ENCODE peak calls at places on chromosomes 2 and 18, in seven cellular contexts. F, Q, R, B, O, E and G are unnamed samples.

GRCh38 chr2:105104208-105104731 is 66.4 kb downstream of the MRPS9 start:
- DNase-seq in E (no peak), Q (no peak), B (no peak), O (no peak), F (no peak), R (peak; percentile 56), G (no peak)

GRCh38 chr2:27652790-27653189 is 10.6 kb downstream of the SUPT7L start:
- DNase-seq in R (no peak), E (no peak), F (no peak), O (no peak), Q (no peak), B (no peak), G (no peak)

GRCh38 chr2:96891591-96892333 is 21.9 kb upstream of the SEMA4C start:
- DNase-seq in R (no peak), E (no peak), O (no peak), B (no peak), F (peak; percentile 82), Q (no peak), G (peak; percentile 84)

GRCh38 chr2:111157071-111157661 is 36.5 kb downstream of the BCL2L11 start:
- DNase-seq in Q (no peak), F (no peak), E (no peak), B (no peak), O (no peak), R (peak; percentile 60), G (no peak)

GRCh38 chr18:24014986-24015896 is 687 bp downstream of the TTC39C start:
- DNase-seq in O (peak; percentile 37), F (peak; percentile 72), B (peak; percentile 55), R (peak; percentile 38), Q (peak; percentile 46), E (peak; percentile 73), G (peak; percentile 49)

GRCh38 chr2:30486655-30487054 is 39.6 kb downstream of the LCLAT1 start:
- DNase-seq in F (no peak), Q (no peak), O (no peak), E (no peak), B (no peak), R (no peak), G (no peak)

GRCh38 chr18:49052891-49053644 is 102.3 kb upstream of the SMAD7 start:
- DNase-seq in B (no peak), R (no peak), E (no peak), O (no peak), F (no peak), Q (no peak), G (no peak)

GRCh38 chr2:147275943-147276342 is 568.9 kb upstream of the ACVR2A start:
- DNase-seq in O (no peak), Q (no peak), B (no peak), E (no peak), F (no peak), R (no peak), G (peak; percentile 28)

GRCh38 chr2:184444217-184444616 is 154.1 kb upstream of the ZNF804A start:
- DNase-seq in O (no peak), F (no peak), E (no peak), Q (no peak), B (no peak), R (no peak), G (no peak)

GRCh38 chr2:124973396-124973795 is 948.3 kb downstream of the CNTNAP5 start:
- DNase-seq in F (no peak), E (no peak), B (no peak), R (no peak), O (no peak), Q (no peak), G (no peak)

GRCh38 chr2:150625300-150625699 is 137.8 kb upstream of the RND3 start:
- DNase-seq in R (no peak), Q (no peak), E (no peak), O (no peak), F (no peak), B (no peak), G (no peak)

GRCh38 chr2:140353541-140353940 is 1573.4 kb upstream of the NXPH2 start:
- DNase-seq in R (no peak), B (no peak), O (no peak), E (no peak), Q (no peak), F (no peak), G (no peak)

GRCh38 chr2:134142341-134142738 is 111.5 kb upstream of the MGAT5 start:
- DNase-seq in O (no peak), B (no peak), F (no peak), Q (no peak), E (no peak), R (no peak), G (no peak)

GRCh38 chr2:127566139-127566417 is 30.6 kb downstream of the MYO7B start:
- DNase-seq in Q (no peak), F (no peak), O (no peak), B (no peak), E (no peak), R (no peak), G (no peak)

GRCh38 chr2:20515293-20516220 is 68.7 kb downstream of the RHOB start:
- DNase-seq in R (no peak), Q (no peak), F (no peak), E (peak; percentile 27), O (no peak), B (no peak), G (no peak)

GRCh38 chr2:231093956-231094355 is 30.9 kb downstream of the HTR2B start:
- DNase-seq in B (no peak), F (no peak), O (no peak), R (no peak), E (no peak), Q (no peak), G (no peak)

GRCh38 chr2:205025580-205026240 is 480.4 kb downstream of the PARD3B start:
- DNase-seq in Q (no peak), E (no peak), B (no peak), O (no peak), R (no peak), F (no peak), G (no peak)

GRCh38 chr2:231877533-231878456 is 48.4 kb downstream of the NPPC start:
- DNase-seq in F (no peak), R (no peak), E (no peak), Q (no peak), B (peak; percentile 27), O (no peak), G (peak; percentile 57)

GRCh38 chr2:42087137-42087856 is 39.5 kb downstream of the PKDCC start:
- DNase-seq in O (no peak), B (no peak), R (no peak), Q (no peak), E (no peak), F (no peak), G (no peak)

GRCh38 chr2:106562826-106563594 is 75.8 kb downstream of the CD8B2 start:
- DNase-seq in O (no peak), F (no peak), B (no peak), E (no peak), R (no peak), Q (no peak), G (no peak)

GRCh38 chr18:75075016-75075305 is 134.0 kb downstream of the PTGR3 start:
- DNase-seq in E (no peak), B (no peak), R (no peak), F (no peak), O (no peak), Q (no peak), G (no peak)

GRCh38 chr2:9238927-9239326 is 32.3 kb downstream of the ASAP2 start:
- DNase-seq in O (no peak), R (no peak), Q (no peak), F (peak; percentile 44), B (no peak), E (no peak), G (no peak)

GRCh38 chr2:232292395-232293154 is 86.0 kb upstream of the ALPP start:
- DNase-seq in F (peak; percentile 77), O (peak; percentile 36), B (peak; percentile 69), Q (peak; percentile 65), E (peak; percentile 75), R (peak; percentile 83), G (no peak)

GRCh38 chr2:97905294-97905693 is 90.5 kb downstream of the TMEM131 start:
- DNase-seq in B (no peak), E (no peak), Q (no peak), O (no peak), R (no peak), F (no peak), G (no peak)
- H3K4me3 ChIP-seq in B (no peak overlapping the region), E (no peak overlapping the region), Q (no peak overlapping the region), O (no peak overlapping the region), R (no peak overlapping the region), F (no peak overlapping the region), G (no peak overlapping the region)

DNA sequence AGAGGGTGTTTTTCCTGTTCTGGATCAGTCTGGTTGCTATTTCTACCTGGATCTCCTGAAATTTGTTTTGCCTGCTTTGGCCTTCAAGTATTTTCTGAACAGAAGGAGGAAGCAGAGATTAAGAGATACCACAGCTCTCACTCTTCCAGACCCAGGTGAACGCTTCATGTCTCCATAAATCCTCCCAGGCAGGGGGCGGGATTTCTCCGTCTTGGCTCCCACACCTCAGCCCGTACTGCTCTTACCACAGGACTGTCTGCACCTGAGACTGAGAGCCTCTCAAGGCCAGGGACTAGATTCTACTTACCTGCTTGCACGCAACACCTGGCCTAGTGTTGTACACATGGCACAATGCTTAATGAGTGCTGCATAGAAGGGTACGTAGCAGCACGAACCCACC is 59.9 kb upstream of the LRPPRC start:
- DNase-seq in Q (no peak), O (no peak), E (no peak), F (no peak), R (no peak), B (no peak), G (no peak)
- H3K27ac ChIP-seq in Q (no peak overlapping the region), O (no peak overlapping the region), E (no peak overlapping the region), F (no peak overlapping the region), R (no peak overlapping the region), B (no peak overlapping the region), G (no peak overlapping the region)

DNA sequence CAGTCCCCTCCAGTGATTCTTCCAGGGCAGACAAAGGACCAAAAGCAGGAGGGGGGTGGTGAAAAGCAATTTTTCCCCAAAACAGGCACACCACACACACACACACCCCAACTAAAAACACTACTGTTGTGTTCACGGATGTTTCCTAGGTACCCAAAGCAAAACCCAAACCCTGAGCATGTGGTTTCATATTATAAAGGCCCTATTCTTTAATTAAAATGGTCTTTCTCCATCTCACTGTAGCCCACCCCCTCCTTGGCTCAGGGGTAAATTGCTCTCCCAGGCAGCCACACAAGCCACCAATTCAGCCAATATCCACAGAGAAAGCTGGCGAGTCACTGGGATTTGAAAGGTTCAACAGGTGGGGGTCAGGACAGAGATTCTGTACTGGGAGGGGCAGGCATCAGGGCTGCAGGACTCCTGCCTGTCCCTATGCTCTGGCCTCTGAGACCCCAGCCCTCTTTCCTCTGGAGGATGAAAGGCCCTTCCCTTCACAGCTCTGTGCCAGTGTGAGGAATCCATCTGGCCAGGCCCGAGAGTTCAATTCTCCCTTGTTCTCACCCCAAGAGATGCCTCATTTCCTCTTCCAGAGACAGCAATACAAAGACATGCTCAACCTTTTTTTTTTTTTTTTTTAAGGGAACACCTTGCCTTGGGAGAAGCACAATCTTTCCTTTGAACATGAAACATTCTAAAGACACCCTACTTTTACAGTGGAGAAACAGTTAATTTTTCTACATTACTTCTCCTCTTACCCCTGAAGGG is 43.6 kb downstream of the SPRED2 start:
- DNase-seq in R (no peak), F (no peak), Q (no peak), E (no peak), B (no peak), O (no peak), G (no peak)
- H3K4me1 ChIP-seq in R (peaks cover 39% of the 10 kb centered on the region), F (no peaks in the 10 kb centered on the region), Q (peaks cover 15% of the 10 kb centered on the region), E (peaks cover 9% of the 10 kb centered on the region), B (peaks cover 10% of the 10 kb centered on the region), O (peaks cover 79% of the 10 kb centered on the region), G (peaks cover 8% of the 10 kb centered on the region)

DNA sequence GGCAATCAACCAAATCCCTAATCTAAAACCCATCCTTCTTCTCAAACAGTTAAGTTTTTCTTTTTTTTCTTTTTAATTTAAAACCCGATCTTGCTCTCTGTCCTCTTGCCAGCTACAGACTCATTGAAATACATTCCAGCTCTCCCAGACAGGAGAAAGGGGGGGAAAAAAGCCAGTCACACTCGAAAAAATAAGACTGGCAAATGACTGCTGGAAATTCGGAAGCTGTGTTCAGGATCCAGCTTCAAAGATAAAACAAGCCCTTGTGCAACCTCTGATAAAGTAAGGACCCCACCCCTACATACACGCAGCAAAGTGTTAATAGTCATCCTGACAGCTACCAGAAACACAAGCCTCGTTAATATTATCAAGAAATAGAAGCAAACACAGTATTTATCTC is 1.2 kb downstream of the LRRTM4 start:
- DNase-seq in O (no peak), Q (peak; percentile 9), F (no peak), E (no peak), R (no peak), B (no peak), G (no peak)
- H3K4me3 ChIP-seq in O (peak overlapping the region; percentile 42), Q (peak overlapping the region; percentile 16), F (no peak overlapping the region), E (no peak overlapping the region), R (no peak overlapping the region), B (no peak overlapping the region), G (no peak overlapping the region)